ENCODE peak calls at places on chromosome 18, in six cellular contexts. P, R, D, N, S and X are unnamed samples.
A peak's percentile ranks its signal among the peaks of the same experiment; 100 is the strongest.

GRCh38 chr18:7467708-7468466 is 99.2 kb upstream of the PTPRM start:
- DNase-seq in D (peak; percentile 3), S (peak; percentile 8), N (no peak), R (no peak), P (no peak), X (no peak)

GRCh38 chr18:66722671-66723070 is 118.8 kb upstream of the CDH19 start:
- DNase-seq in P (no peak), R (no peak), D (no peak), S (no peak), N (no peak), X (no peak)

GRCh38 chr18:23966909-23967308 is 47.6 kb upstream of the TTC39C start:
- DNase-seq in N (no peak), D (no peak), S (no peak), P (no peak), R (no peak), X (no peak)

GRCh38 chr18:54900290-54900689 is 59.0 kb downstream of the CCDC68 start:
- DNase-seq in R (no peak), D (no peak), S (no peak), N (no peak), P (no peak), X (no peak)

GRCh38 chr18:37452697-37453385 is 112.8 kb downstream of the CELF4 start:
- DNase-seq in N (no peak), R (no peak), P (no peak), S (peak; percentile 57), D (peak; percentile 60), X (no peak)

GRCh38 chr18:8868276-8868675 is 162.9 kb downstream of the MTCL1 start:
- DNase-seq in R (no peak), S (no peak), D (no peak), N (no peak), P (no peak), X (no peak)

GRCh38 chr18:7737483-7737882 is 170.4 kb downstream of the PTPRM start:
- DNase-seq in N (no peak), P (no peak), R (no peak), S (no peak), D (peak; percentile 36), X (no peak)

GRCh38 chr18:23732439-23732838 is 43.2 kb downstream of the LAMA3 start:
- DNase-seq in N (no peak), S (no peak), D (no peak), R (no peak), P (no peak), X (no peak)

GRCh38 chr18:42078711-42079110 is 123.7 kb downstream of the PIK3C3 start:
- DNase-seq in P (no peak), S (no peak), R (no peak), N (no peak), D (peak; percentile 55), X (no peak)

GRCh38 chr18:36672437-36673344 is 156.1 kb downstream of the TPGS2 start:
- DNase-seq in P (no peak), N (no peak), R (no peak), D (peak; percentile 47), S (peak; percentile 73), X (no peak)

DNA sequence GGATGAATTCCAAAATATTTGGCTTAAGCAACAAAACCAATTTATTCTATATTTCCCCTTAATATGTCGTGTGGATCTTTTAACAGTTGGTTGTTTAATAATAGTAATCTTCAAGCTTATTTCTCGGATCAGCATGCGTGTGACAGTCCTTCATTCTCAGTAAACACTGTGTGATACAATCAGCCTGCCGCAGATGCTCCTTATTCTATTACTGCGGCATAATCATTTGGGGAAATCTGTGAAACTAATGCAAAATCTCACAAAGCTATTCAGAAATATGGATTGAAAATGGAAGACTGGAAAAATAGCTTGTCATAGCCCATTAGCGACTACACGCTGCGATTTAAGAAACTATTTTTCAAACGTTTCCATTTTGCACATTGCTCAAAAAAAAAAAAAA is 36.9 kb downstream of the LINC00305 start:
- DNase-seq in R (no peak), S (no peak), P (no peak), D (no peak), N (no peak), X (no peak)
- H3K4me3 ChIP-seq in R (no peak overlapping the region), S (no peak overlapping the region), P (no peak overlapping the region), D (no peak overlapping the region), N (no peak overlapping the region), X (no peak overlapping the region)

GRCh38 chr18:12837747-12838146 is 46.3 kb downstream of the PTPN2 start:
- DNase-seq in P (no peak), R (no peak), D (peak; percentile 25), S (peak; percentile 58), N (no peak), X (no peak)

GRCh38 chr18:12840382-12840781 is 43.7 kb downstream of the PTPN2 start:
- DNase-seq in S (no peak), R (no peak), D (no peak), N (no peak), P (no peak), X (peak; percentile 17)

GRCh38 chr18:12839526-12840196 is 44.4 kb downstream of the PTPN2 start:
- DNase-seq in D (peak; percentile 34), R (no peak), N (no peak), S (peak; percentile 42), P (no peak), X (no peak)

GRCh38 chr18:12838178-12838634 is 45.8 kb downstream of the PTPN2 start:
- DNase-seq in N (peak; percentile 55), P (peak; percentile 58), R (no peak), S (peak; percentile 93), D (peak; percentile 92), X (no peak)

GRCh38 chr18:12839057-12839525 is 44.9 kb downstream of the PTPN2 start:
- DNase-seq in R (no peak), N (no peak), P (no peak), D (no peak), S (peak; percentile 16), X (no peak)
- H3K4me1 ChIP-seq in R (no peaks in the 10 kb centered on the region), N (no peaks in the 10 kb centered on the region), P (peaks cover 13% of the 10 kb centered on the region), D (peaks cover 10% of the 10 kb centered on the region), S (peaks cover 38% of the 10 kb centered on the region), X (peaks cover 42% of the 10 kb centered on the region)

GRCh38 chr18:959854-960253 is 55.2 kb downstream of the ADCYAP1 start:
- DNase-seq in D (peak; percentile 70), R (no peak), S (no peak), N (no peak), P (no peak), X (no peak)

GRCh38 chr18:966095-967036 is 61.7 kb downstream of the ADCYAP1 start:
- DNase-seq in R (no peak), D (no peak), S (no peak), P (no peak), N (no peak), X (no peak)

GRCh38 chr18:957829-958228 is 53.2 kb downstream of the ADCYAP1 start:
- DNase-seq in R (no peak), S (no peak), D (no peak), N (no peak), P (no peak), X (no peak)

GRCh38 chr18:963276-963675 is 58.6 kb downstream of the ADCYAP1 start:
- DNase-seq in D (no peak), R (no peak), N (no peak), S (no peak), P (no peak), X (no peak)

DNA sequence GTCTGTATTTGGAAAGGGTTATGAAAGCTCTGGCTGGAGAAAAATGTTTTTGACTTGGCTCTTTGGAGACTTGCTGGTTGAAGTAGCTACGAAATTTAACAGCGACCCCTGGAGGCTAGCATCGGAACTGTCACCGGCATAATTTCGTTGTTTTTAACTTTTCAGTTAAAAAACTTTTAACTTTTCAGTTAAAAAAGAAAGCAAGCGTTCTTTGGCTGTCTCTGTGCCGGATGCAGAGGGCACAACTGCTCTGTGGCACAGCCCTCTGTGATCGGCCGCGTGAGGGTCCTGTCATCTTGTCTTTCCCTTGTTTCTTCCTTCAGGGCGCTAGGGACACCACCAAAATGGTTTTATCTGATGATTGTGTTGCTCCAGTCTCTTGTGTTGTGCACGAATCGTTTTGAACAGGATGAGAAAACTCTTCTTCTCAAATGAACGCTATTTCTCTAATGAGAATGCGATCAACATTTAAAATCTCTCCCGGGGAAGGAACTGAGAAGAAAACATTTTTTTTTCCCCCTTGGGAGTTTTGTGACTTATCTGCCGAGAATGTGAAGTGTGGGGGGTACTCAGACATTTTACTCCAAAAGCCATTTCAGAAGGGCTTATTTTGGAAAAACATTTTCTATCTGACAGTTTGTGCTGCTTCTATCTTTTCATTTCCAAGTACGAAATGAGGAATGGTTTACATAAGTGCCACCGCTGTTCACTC is 57.1 kb downstream of the ADCYAP1 start:
- DNase-seq in N (no peak), D (peak; percentile 32), S (peak; percentile 46), P (no peak), R (peak; percentile 41), X (peak; percentile 6)
- H3K4me3 ChIP-seq in N (peak overlapping the region; percentile 99), D (no peak overlapping the region), S (peak overlapping the region; percentile 73), P (no peak overlapping the region), R (peak overlapping the region; percentile 72), X (no peak overlapping the region)

DNA sequence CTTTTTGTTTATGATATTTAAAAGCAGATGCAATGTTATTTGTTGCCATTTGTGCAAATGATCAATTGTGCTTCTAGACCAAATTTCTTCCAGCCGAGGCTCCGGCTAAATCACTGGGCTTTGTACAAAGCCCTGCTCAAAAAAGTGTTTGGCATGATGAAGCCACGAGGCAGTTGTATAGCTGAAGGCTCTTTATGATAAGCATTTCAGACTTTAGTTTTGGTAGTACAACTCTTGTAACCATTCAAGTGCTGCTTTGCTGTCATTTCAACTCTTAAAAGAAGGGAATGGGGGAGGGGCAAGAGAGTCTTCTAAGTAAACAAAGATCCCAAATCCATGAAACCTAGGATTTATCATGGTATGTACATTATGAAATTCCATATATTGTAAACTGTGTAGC is 3.3 kb upstream of the ZNF532 start:
- DNase-seq in N (no peak), D (no peak), S (peak; percentile 16), P (no peak), R (no peak), X (no peak)
- H3K4me1 ChIP-seq in N (peaks cover 13% of the 10 kb centered on the region), D (peaks cover 20% of the 10 kb centered on the region), S (peaks cover 86% of the 10 kb centered on the region), P (no peaks in the 10 kb centered on the region), R (peaks cover 49% of the 10 kb centered on the region), X (no peaks in the 10 kb centered on the region)